ENCODE peak calls at places on chromosomes 4 and X, in seven cellular contexts. O is uterus, T is A549, Z is HCT116, L is HepG2, H is right lobe of liver, Y is body of pancreas. W is an unnamed sample.

GRCh38 chr4:68346461-68346860 is 3.4 kb downstream of the YTHDC1 start:
- DNase-seq in O (no peak), T (peak; percentile 34), Z (no peak), L (peak; percentile 49), H (no peak), Y (no peak), W (no peak)

GRCh38 chr4:2866160-2866861 is 22.7 kb downstream of the ADD1 start:
- DNase-seq in O (no peak), T (no peak), Z (no peak), L (peak; percentile 31), H (peak; percentile 65), Y (no peak), W (no peak)

GRCh38 chr4:74109116-74109791 is 10.3 kb upstream of the CXCL2 start:
- DNase-seq in O (no peak), T (peak; percentile 94), Z (peak; percentile 81), L (no peak), H (no peak), Y (peak; percentile 19), W (no peak)

GRCh38 chr4:165842684-165843083 is 30.4 kb upstream of the TLL1 start:
- DNase-seq in O (no peak), T (no peak), Z (no peak), L (no peak), H (no peak), Y (no peak), W (no peak)

GRCh38 chr4:156377036-156377700 is 423.5 kb upstream of the CTSO start:
- DNase-seq in O (no peak), T (no peak), Z (no peak), L (no peak), H (no peak), Y (no peak), W (no peak)

GRCh38 chr4:139188648-139189416 is 11.8 kb upstream of the ELF2 start:
- DNase-seq in O (no peak), T (no peak), Z (no peak), L (no peak), H (peak; percentile 35), Y (no peak), W (no peak)

GRCh38 chrX:38879631-38880220 is 78.5 kb downstream of the MID1IP1 start:
- DNase-seq in O (no peak), T (no peak), Z (no peak), L (no peak), H (no peak), Y (peak; percentile 55), W (peak; percentile 66)

GRCh38 chr4:146049802-146050201 is 111.2 kb upstream of the ZNF827 start:
- DNase-seq in O (no peak), T (no peak), Z (no peak), L (no peak), H (no peak), Y (no peak), W (no peak)

DNA sequence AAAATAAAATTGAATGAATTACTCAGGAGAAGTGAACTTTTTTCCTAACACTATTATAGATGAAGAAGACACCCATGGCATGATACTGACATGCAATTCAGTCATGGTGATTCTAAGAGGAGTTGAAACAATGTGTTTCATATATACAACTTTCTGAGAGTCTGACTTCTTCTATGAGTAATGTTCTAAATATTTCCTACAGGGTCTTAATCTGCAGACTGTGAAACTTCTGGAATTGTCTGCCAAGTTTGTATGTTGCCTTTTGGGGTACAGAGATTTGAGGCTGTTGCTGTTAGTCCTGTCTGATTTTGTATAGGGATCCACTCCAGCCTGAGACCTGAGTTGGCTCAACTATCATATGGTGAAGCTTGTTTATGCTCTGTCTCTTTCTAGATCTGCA is 160.6 kb upstream of the GATB start:
- DNase-seq in O (no peak), T (no peak), Z (no peak), L (no peak), H (no peak), Y (no peak), W (no peak)
- H3K27ac ChIP-seq in O (no peak overlapping the region), T (no peak overlapping the region), Z (no peak overlapping the region), L (no peak overlapping the region), H (no peak overlapping the region), Y (no peak overlapping the region), W (no peak overlapping the region)

GRCh38 chrX:85243761-85244410 is at the start of the genes SATL1 and ZNF711:
- DNase-seq in O (peak; percentile 40), T (peak; percentile 51), Z (peak; percentile 13), L (peak; percentile 21), H (peak; percentile 34), Y (peak; percentile 53), W (no peak)
- TF ChIP-seq POLR2A in O (no peak), T (no peak), Z (no peak), L (no peak), H (no peak), Y (peak; percentile 40), W (no peak)

DNA sequence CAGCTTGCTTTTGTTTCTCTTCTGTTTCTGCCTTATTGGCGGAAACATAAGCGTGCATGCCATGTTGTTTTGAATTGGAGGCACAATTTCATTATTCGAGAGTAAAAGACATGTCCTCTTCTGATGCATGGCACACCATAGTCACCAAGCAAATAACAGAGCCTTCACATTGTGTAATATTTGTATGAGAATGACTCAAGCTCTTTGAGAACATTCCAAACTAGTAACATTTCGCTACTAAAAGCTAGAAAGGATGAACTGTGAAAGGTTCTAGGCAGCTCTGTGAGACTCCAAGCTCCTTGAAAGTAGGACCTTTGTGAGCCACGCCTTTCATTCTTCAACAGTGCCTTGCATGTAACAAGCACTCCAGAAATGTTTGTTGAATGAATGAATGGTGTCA is 9.2 kb upstream of the ANXA3 start:
- DNase-seq in O (no peak), T (peak; percentile 65), Z (no peak), L (peak; percentile 30), H (no peak), Y (no peak), W (no peak)
- H3K27ac ChIP-seq in O (no peak overlapping the region), T (peak overlapping the region; percentile 79), Z (peak overlapping the region; percentile 80), L (no peak overlapping the region), H (no peak overlapping the region), Y (no peak overlapping the region), W (no peak overlapping the region)

GRCh38 chrX:119880552-119881437 is 9.2 kb downstream of the NDUFA1 start:
- DNase-seq in O (no peak), T (peak; percentile 70), Z (peak; percentile 23), L (peak; percentile 45), H (no peak), Y (peak; percentile 13), W (no peak)

GRCh38 chrX:119880076-119880475 is 8.4 kb downstream of the NDUFA1 start:
- DNase-seq in O (no peak), T (no peak), Z (no peak), L (no peak), H (no peak), Y (no peak), W (no peak)

GRCh38 chrX:119887721-119888425 is 7.8 kb upstream of the AKAP14 start:
- DNase-seq in O (peak; percentile 24), T (peak; percentile 84), Z (peak; percentile 44), L (peak; percentile 54), H (peak; percentile 51), Y (peak; percentile 58), W (peak; percentile 70)

GRCh38 chrX:119885554-119886428 is 9.9 kb upstream of the AKAP14 start:
- DNase-seq in O (no peak), T (peak; percentile 72), Z (no peak), L (peak; percentile 98), H (no peak), Y (no peak), W (peak; percentile 9)
- TF ChIP-seq POLR2A in O (no peak), T (no peak), Z (no peak), L (peak; percentile 72), H (no peak), Y (no peak), W (no peak)

DNA sequence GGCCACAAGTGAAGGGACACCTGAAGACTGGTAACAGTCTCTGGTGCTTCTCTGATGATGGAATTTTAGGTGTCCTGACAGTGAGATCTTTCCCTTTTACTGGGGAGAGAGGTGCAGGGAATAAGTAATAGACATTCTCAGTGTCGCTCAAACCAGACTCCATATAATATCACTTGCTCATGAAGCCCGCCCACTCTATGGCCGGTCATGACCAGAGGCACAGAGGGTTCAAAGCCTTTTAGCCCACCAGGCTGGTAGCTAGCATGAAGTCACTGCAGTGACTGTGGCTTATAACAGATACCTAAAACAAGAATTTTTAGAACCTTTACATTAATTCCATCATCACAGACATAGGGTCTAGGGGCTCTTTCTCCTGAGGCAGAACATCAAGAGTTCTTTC is 2.9 kb downstream of the CD40LG start:
- DNase-seq in O (no peak), T (no peak), Z (no peak), L (no peak), H (no peak), Y (no peak), W (no peak)
- H3K27ac ChIP-seq in O (no peak overlapping the region), T (no peak overlapping the region), Z (no peak overlapping the region), L (no peak overlapping the region), H (no peak overlapping the region), Y (no peak overlapping the region), W (no peak overlapping the region)